ENCODE peak calls at places on chromosome 22, in ten cellular contexts. Q, V, H, C, B, G, S, T, X and I are unnamed samples.
A peak's percentile ranks its signal among the peaks of the same experiment; 100 is the strongest.

GRCh38 chr22:36424901-36425579 is 37.3 kb upstream of the MYH9 start:
- DNase-seq in V (no peak), Q (no peak), C (no peak), X (no peak), H (no peak), B (no peak), T (no peak), S (no peak), G (no peak), I (no peak)

GRCh38 chr22:29670615-29671014 is 49.2 kb upstream of the CABP7 start:
- DNase-seq in B (no peak), T (no peak), H (no peak), V (no peak), S (peak; percentile 9), G (no peak), Q (no peak), X (no peak), C (no peak), I (no peak)

GRCh38 chr22:22210375-22210774 is 34.2 kb upstream of the VPREB1 start:
- DNase-seq in S (no peak), T (no peak), V (no peak), C (no peak), Q (no peak), X (peak; percentile 47), G (peak; percentile 50), B (no peak), H (no peak), I (no peak)

GRCh38 chr22:36733271-36733670 is 29.7 kb upstream of the CACNG2 start:
- DNase-seq in B (no peak), X (no peak), C (peak; percentile 11), T (no peak), V (no peak), Q (no peak), H (no peak), G (no peak), S (peak; percentile 40), I (no peak)

GRCh38 chr22:24506802-24507438 is 11.8 kb downstream of the UPB1 start:
- DNase-seq in G (no peak), H (no peak), Q (peak; percentile 24), T (no peak), B (no peak), V (peak; percentile 60), X (no peak), S (no peak), C (no peak), I (peak; percentile 50)

GRCh38 chr22:44026630-44027511 is 2.8 kb downstream of the PARVB start:
- DNase-seq in G (no peak), H (no peak), T (no peak), S (peak; percentile 97), B (peak; percentile 88), X (peak; percentile 50), V (peak; percentile 79), Q (no peak), C (peak; percentile 93), I (peak; percentile 97)

GRCh38 chr22:19775496-19776325 is 15.1 kb downstream of the TBX1 start:
- DNase-seq in S (no peak), G (no peak), T (no peak), H (no peak), X (no peak), Q (no peak), B (peak; percentile 36), V (peak; percentile 36), C (peak; percentile 43), I (no peak)

GRCh38 chr22:40116496-40117200 is 61.1 kb upstream of the TNRC6B start:
- DNase-seq in Q (no peak), C (no peak), X (no peak), B (no peak), T (no peak), V (no peak), S (no peak), H (no peak), G (no peak), I (no peak)

GRCh38 chr22:46626911-46627805 is 7.0 kb downstream of the GRAMD4 start:
- DNase-seq in V (no peak), S (no peak), X (no peak), B (no peak), H (no peak), C (no peak), G (no peak), Q (no peak), T (no peak), I (no peak)

GRCh38 chr22:37818397-37819099 is 4.6 kb upstream of the GALR3 start:
- DNase-seq in C (peak; percentile 91), X (peak; percentile 56), B (peak; percentile 80), Q (no peak), V (peak; percentile 25), H (peak; percentile 19), S (peak; percentile 94), G (no peak), T (no peak), I (peak; percentile 72)

GRCh38 chr22:17164392-17165024 is 5.4 kb upstream of the HDHD5 start:
- DNase-seq in T (no peak), X (no peak), S (no peak), G (no peak), Q (peak; percentile 21), V (no peak), C (no peak), H (no peak), B (no peak), I (no peak)

GRCh38 chr22:27598792-27599191 is 202.8 kb downstream of the MN1 start:
- DNase-seq in B (no peak), S (no peak), G (no peak), T (no peak), X (no peak), H (no peak), C (no peak), Q (no peak), V (no peak), I (no peak)

GRCh38 chr22:22810018-22810427 is 77.6 kb upstream of the IGLL5 start:
- DNase-seq in Q (peak; percentile 18), C (peak; percentile 79), S (no peak), X (peak; percentile 73), B (no peak), G (no peak), H (peak; percentile 37), V (peak; percentile 77), T (no peak), I (peak; percentile 54)

GRCh38 chr22:43401233-43401632 is 10.6 kb upstream of the MPPED1 start:
- DNase-seq in V (no peak), B (no peak), T (no peak), Q (no peak), S (no peak), H (no peak), C (no peak), X (no peak), G (no peak), I (peak; percentile 24)

GRCh38 chr22:25172153-25172552 is 27.5 kb upstream of the CRYBB3 start:
- DNase-seq in V (no peak), G (no peak), B (no peak), S (no peak), X (peak; percentile 19), Q (peak; percentile 7), C (no peak), T (no peak), H (no peak), I (no peak)

GRCh38 chr22:42281284-42281683 is 10.8 kb upstream of the TCF20 start:
- DNase-seq in T (no peak), B (no peak), S (no peak), G (no peak), X (no peak), V (no peak), C (no peak), H (no peak), Q (no peak), I (no peak)

GRCh38 chr22:29570912-29571549 is 9.9 kb downstream of the NIPSNAP1 start:
- DNase-seq in Q (no peak), X (no peak), V (no peak), B (no peak), H (no peak), T (no peak), G (no peak), C (no peak), S (no peak), I (no peak)

GRCh38 chr22:36288571-36289405 is 35.9 kb downstream of the APOL1 start:
- DNase-seq in T (no peak), S (no peak), B (peak; percentile 54), X (no peak), V (no peak), H (no peak), Q (no peak), G (no peak), C (peak; percentile 74), I (no peak)

GRCh38 chr22:32967285-32968101 is 90.7 kb downstream of the SYN3 start:
- DNase-seq in Q (no peak), G (no peak), B (no peak), T (no peak), S (peak; percentile 64), X (no peak), V (no peak), H (no peak), C (no peak), I (no peak)

GRCh38 chr22:26590525-26590858 is 560 bp upstream of the TPST2 start:
- DNase-seq in V (no peak), T (no peak), Q (no peak), X (no peak), S (no peak), G (no peak), B (no peak), C (no peak), H (no peak), I (no peak)

GRCh38 chr22:30328466-30329049 is 1.8 kb upstream of the TBC1D10A start:
- DNase-seq in V (no peak), Q (no peak), H (no peak), S (no peak), X (no peak), T (no peak), G (no peak), C (no peak), B (no peak), I (no peak)

GRCh38 chr22:30609260-30610185 is 2.5 kb downstream of the TCN2 start:
- DNase-seq in S (no peak), V (no peak), B (peak; percentile 64), X (peak; percentile 12), C (peak; percentile 87), Q (peak; percentile 78), T (no peak), H (no peak), G (peak; percentile 13), I (peak; percentile 90)

GRCh38 chr22:27424319-27424718 is 377.2 kb downstream of the MN1 start:
- DNase-seq in C (no peak), H (no peak), B (no peak), T (no peak), S (no peak), V (no peak), X (no peak), Q (no peak), G (no peak), I (no peak)

GRCh38 chr22:27439131-27439530 is 362.4 kb downstream of the MN1 start:
- DNase-seq in Q (no peak), H (no peak), T (no peak), V (no peak), S (no peak), G (no peak), C (no peak), X (no peak), B (no peak), I (no peak)

GRCh38 chr22:32684822-32685187 is 116.7 kb upstream of the TIMP3 start:
- DNase-seq in H (no peak), X (no peak), V (no peak), Q (no peak), G (no peak), B (no peak), S (no peak), T (no peak), C (no peak), I (no peak)

GRCh38 chr22:45319319-45319675 is 9.6 kb downstream of the FAM118A start:
- DNase-seq in G (no peak), H (no peak), X (no peak), T (no peak), B (no peak), Q (no peak), V (no peak), S (no peak), C (no peak), I (no peak)

GRCh38 chr22:47115921-47116320 is 353.5 kb downstream of the TBC1D22A start:
- DNase-seq in B (peak; percentile 20), T (no peak), G (no peak), H (no peak), Q (no peak), V (no peak), C (peak; percentile 56), X (no peak), S (peak; percentile 79), I (no peak)

GRCh38 chr22:47613606-47614350 is 851.3 kb downstream of the TBC1D22A start:
- DNase-seq in V (no peak), T (no peak), B (no peak), Q (no peak), C (peak; percentile 23), X (no peak), H (no peak), S (peak; percentile 76), G (no peak), I (peak; percentile 12)